ENCODE peak calls at places on chromosome 7, in ten cellular contexts. T, V, U, M, N, Q, L, C, P and I are unnamed samples.

GRCh38 chr7:12686234-12686893 is 1.1 kb upstream of the ARL4A start:
- DNase-seq in T (peak; percentile 99), V (peak; percentile 36), U (peak; percentile 87), M (peak; percentile 91), N (peak; percentile 72), Q (peak; percentile 94), L (peak; percentile 86), C (peak; percentile 90), P (peak; percentile 92), I (peak; percentile 96)

GRCh38 chr7:44962483-44963251 is 16.1 kb downstream of the MYO1G start:
- DNase-seq in T (peak; percentile 24), V (no peak), U (no peak), M (no peak), N (no peak), Q (peak; percentile 61), L (no peak), C (peak; percentile 27), P (no peak), I (peak; percentile 45)

GRCh38 chr7:128188396-128189230 is 52.5 kb upstream of the LEP start:
- DNase-seq in T (no peak), V (no peak), U (no peak), M (no peak), N (no peak), Q (peak; percentile 2), L (no peak), C (no peak), P (no peak), I (no peak)

GRCh38 chr7:111756687-111757178 is 194.4 kb upstream of the IMMP2L start:
- DNase-seq in T (peak; percentile 84), V (no peak), U (no peak), M (no peak), N (no peak), Q (peak; percentile 47), L (no peak), C (no peak), P (no peak), I (no peak)

GRCh38 chr7:100486753-100487446 is 3.2 kb downstream of the NYAP1 start:
- DNase-seq in T (no peak), V (no peak), U (no peak), M (no peak), N (no peak), Q (peak; percentile 41), L (peak; percentile 66), C (no peak), P (no peak), I (peak; percentile 36)

GRCh38 chr7:65974191-65974801 is 7.7 kb downstream of the GUSB start:
- DNase-seq in T (no peak), V (no peak), U (no peak), M (no peak), N (no peak), Q (no peak), L (no peak), C (no peak), P (no peak), I (no peak)

GRCh38 chr7:143455494-143455893 is 12.2 kb downstream of the TAS2R60 start:
- DNase-seq in T (no peak), V (no peak), U (no peak), M (no peak), N (no peak), Q (no peak), L (no peak), C (no peak), P (no peak), I (no peak)

GRCh38 chr7:104328970-104329825 is 795 bp downstream of the LHFPL3 start:
- DNase-seq in T (no peak), V (no peak), U (no peak), M (no peak), N (no peak), Q (peak; percentile 22), L (no peak), C (no peak), P (no peak), I (peak; percentile 62)

GRCh38 chr7:30175171-30175570 is 40.4 kb downstream of the MTURN start:
- DNase-seq in T (no peak), V (no peak), U (no peak), M (no peak), N (no peak), Q (no peak), L (no peak), C (no peak), P (no peak), I (no peak)

GRCh38 chr7:48321319-48322010 is 150.2 kb downstream of the ABCA13 start:
- DNase-seq in T (no peak), V (no peak), U (no peak), M (no peak), N (no peak), Q (no peak), L (no peak), C (no peak), P (no peak), I (no peak)

GRCh38 chr7:2082357-2083038 is 150.2 kb downstream of the MAD1L1 start:
- DNase-seq in T (no peak), V (no peak), U (no peak), M (no peak), N (no peak), Q (no peak), L (no peak), C (no peak), P (no peak), I (peak; percentile 95)
- TF ChIP-seq MAX in T (no peak), V (no peak), U (no peak), M (no peak), N (no peak), Q (no peak), L (no peak), C (no peak), P (no peak), I (peak; percentile 99)

GRCh38 chr7:3068568-3068967 is 24.9 kb upstream of the CARD11 start:
- DNase-seq in T (peak; percentile 36), V (peak; percentile 35), U (no peak), M (no peak), N (no peak), Q (no peak), L (no peak), C (no peak), P (no peak), I (no peak)
- TF ChIP-seq MAX in T (no peak), V (no peak), U (no peak), M (no peak), N (no peak), Q (no peak), L (no peak), C (no peak), P (no peak), I (no peak)

DNA sequence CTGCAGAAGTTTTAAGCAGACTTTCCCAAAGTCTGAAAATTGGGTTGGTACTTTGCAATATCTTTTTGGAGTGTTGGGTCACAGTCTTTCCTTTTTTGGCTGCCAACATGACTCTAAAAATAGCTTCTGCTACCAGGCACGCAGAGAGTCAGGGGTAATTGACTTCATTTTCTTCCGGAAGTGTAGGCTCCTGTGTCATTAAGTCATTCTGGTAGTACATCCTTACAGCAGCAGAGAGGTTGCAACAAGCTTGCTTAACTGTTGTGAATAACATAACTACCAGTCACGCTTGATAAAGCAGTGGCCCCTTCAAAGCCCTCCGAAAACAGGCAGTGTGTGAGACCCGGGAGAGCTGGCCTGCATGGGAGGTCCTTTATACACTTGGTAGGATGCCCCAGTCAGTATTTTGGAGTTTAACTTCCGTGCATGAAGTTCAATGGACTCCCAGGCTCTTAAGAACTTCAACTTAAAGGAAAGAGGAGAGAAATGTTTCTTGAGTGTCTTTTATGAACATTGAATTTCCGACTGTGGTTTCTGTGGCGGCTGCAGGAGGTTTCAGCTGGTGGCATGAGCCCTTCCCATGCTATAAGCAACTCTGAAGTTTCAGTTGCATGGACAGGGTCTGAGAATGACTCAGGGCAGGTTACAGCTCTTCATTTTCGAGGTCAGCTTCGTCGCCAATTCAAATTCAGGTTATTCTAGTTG is 310.7 kb downstream of the GALNT17 start:
- DNase-seq in T (peak; percentile 95), V (no peak), U (no peak), M (no peak), N (no peak), Q (no peak), L (no peak), C (no peak), P (no peak), I (no peak)
- TF ChIP-seq MAX in T (peak; percentile 41), V (no peak), U (no peak), M (no peak), N (no peak), Q (no peak), L (no peak), C (no peak), P (no peak), I (no peak)

GRCh38 chr7:159016591-159016990 is 128.1 kb downstream of the VIPR2 start:
- DNase-seq in T (no peak), V (no peak), U (no peak), M (no peak), N (no peak), Q (no peak), L (no peak), C (no peak), P (no peak), I (no peak)
- TF ChIP-seq MAX in T (no peak), V (no peak), U (no peak), M (no peak), N (no peak), Q (no peak), L (no peak), C (no peak), P (no peak), I (no peak)